ENCODE peak calls at places on chromosomes 13 and 19, in six cellular contexts. L is H9, A is neuronal stem cell, G is IMR-90, E is mesenchymal stem cell, Y is H1. N is an unnamed sample.

GRCh38 chr13:68369739-68370138 is 1139.6 kb upstream of the PCDH9 start:
- DNase-seq in E (peak), A (no peak), G (no peak), L (no peak), Y (no peak), N (no peak)

GRCh38 chr19:33005440-33005839 is 33.4 kb downstream of the FAAP24 start:
- DNase-seq in E (no peak), A (no peak), L (no peak), G (no peak), Y (no peak), N (peak)

GRCh38 chr13:33644607-33645543 is 173.1 kb upstream of the RFC3 start:
- DNase-seq in L (no peak), E (no peak), Y (no peak), G (peak), A (no peak), N (no peak)

GRCh38 chr19:1991516-1991915 is 24.0 kb downstream of the BTBD2 start:
- DNase-seq in E (no peak), G (no peak), L (no peak), Y (no peak), A (no peak), N (no peak)

GRCh38 chr19:32450217-32450616 is 44.6 kb downstream of the DPY19L3 start:
- DNase-seq in Y (no peak), E (peak), G (peak), L (no peak), A (no peak), N (no peak)

GRCh38 chr13:79435549-79435948 is 29.5 kb upstream of the RBM26 start:
- DNase-seq in G (peak), Y (no peak), E (peak), L (no peak), A (no peak), N (peak)

GRCh38 chr13:109272595-109273325 is 513.6 kb downstream of the IRS2 start:
- DNase-seq in Y (no peak), E (peak), G (peak), L (no peak), A (no peak), N (peak)

GRCh38 chr13:111469916-111470506 is 149.6 kb downstream of the TEX29 start:
- DNase-seq in E (no peak), Y (no peak), G (no peak), L (no peak), A (no peak), N (no peak)

GRCh38 chr19:42250666-42251531 is 4.0 kb downstream of the ERF start:
- DNase-seq in Y (no peak), G (peak), A (no peak), L (no peak), E (peak), N (no peak)

GRCh38 chr19:9650345-9650744 is 24.6 kb downstream of the ZNF562 start:
- DNase-seq in G (no peak), A (no peak), Y (no peak), E (no peak), L (no peak), N (no peak)

GRCh38 chr19:1383311-1384084 is at the start of gene NDUFS7:
- DNase-seq in G (peak), E (peak), A (peak), Y (peak), L (peak), N (peak)

GRCh38 chr19:48926909-48927308 is 6.6 kb upstream of the DHDH start:
- DNase-seq in E (peak), A (no peak), L (no peak), Y (no peak), G (peak), N (no peak)

GRCh38 chr19:3293560-3293959 is 69.1 kb downstream of the CELF5 start:
- DNase-seq in Y (no peak), A (no peak), L (no peak), G (no peak), E (no peak), N (no peak)

GRCh38 chr13:52195052-52195837 is 35.8 kb upstream of the NEK3 start:
- DNase-seq in Y (peak), E (peak), G (peak), A (no peak), L (peak), N (peak)

GRCh38 chr13:73036566-73036965 is 22.2 kb upstream of the KLF5 start:
- DNase-seq in E (no peak), A (no peak), L (no peak), Y (no peak), G (no peak), N (no peak)

GRCh38 chr13:73038064-73038463 is 20.7 kb upstream of the KLF5 start:
- DNase-seq in E (no peak), L (no peak), A (no peak), Y (no peak), G (no peak), N (no peak)

GRCh38 chr13:73034901-73035300 is 23.9 kb upstream of the KLF5 start:
- DNase-seq in G (no peak), L (no peak), A (no peak), E (no peak), Y (no peak), N (peak)

GRCh38 chr13:73039201-73040108 is 19.4 kb upstream of the KLF5 start:
- DNase-seq in A (no peak), G (no peak), E (no peak), Y (peak), L (no peak), N (peak)

GRCh38 chr13:73035660-73036059 is 23.1 kb upstream of the KLF5 start:
- DNase-seq in Y (no peak), A (no peak), G (no peak), E (no peak), L (no peak), N (peak)
- H4K91ac ChIP-seq in Y (no peak), A (no peak), G (no peak), E (no peak), L (no peak), N (no peak)

GRCh38 chr19:38784224-38784623 is 4.8 kb upstream of the LGALS7B start:
- DNase-seq in E (peak), Y (no peak), A (no peak), L (no peak), G (peak), N (peak)

GRCh38 chr19:38780443-38780842 is 7.1 kb upstream of the LGALS7 start:
- DNase-seq in L (no peak), A (no peak), E (no peak), G (no peak), Y (no peak), N (no peak)

GRCh38 chr19:38778733-38779132 is 5.4 kb upstream of the LGALS7 start:
- DNase-seq in G (no peak), A (no peak), L (no peak), Y (no peak), E (no peak), N (no peak)

GRCh38 chr19:38785187-38785699 is 3.8 kb upstream of the LGALS7B start:
- DNase-seq in L (no peak), A (no peak), G (no peak), Y (no peak), E (no peak), N (no peak)

GRCh38 chr19:38781058-38781457 is 7.7 kb upstream of the LGALS7 start:
- DNase-seq in Y (no peak), E (no peak), G (no peak), L (no peak), A (no peak), N (no peak)
- H4K91ac ChIP-seq in Y (no peak), E (no peak), G (no peak), L (no peak), A (no peak), N (no peak)

DNA sequence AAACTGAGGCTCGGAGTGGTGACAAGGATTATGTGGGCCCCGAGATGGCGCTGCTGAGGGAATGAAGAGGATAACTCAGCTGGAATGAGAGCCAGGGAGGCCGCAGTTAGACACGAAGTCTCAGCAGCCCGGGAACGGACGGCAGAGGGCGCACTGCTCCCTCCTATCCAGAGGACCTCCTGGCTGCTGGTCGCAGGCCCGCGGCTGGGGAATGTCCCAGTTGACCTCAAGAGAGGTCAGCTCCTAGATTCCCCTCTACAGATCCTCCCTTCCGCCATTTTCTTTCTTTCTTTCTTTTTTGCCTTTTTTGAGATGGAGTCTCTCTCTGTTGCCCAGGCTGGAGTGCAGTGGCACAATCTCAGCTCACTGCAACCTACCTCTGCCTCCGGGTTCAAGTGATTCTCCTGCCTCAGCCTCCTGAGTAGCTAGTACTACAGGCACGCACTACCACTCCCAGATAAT is 24.1 kb upstream of the ASPDH start:
- DNase-seq in L (peak), Y (peak), G (peak), A (peak), E (peak), N (peak)
- H4K91ac ChIP-seq in L (no peak), Y (no peak), G (no peak), A (no peak), E (no peak), N (no peak)

GRCh38 chr13:87131611-87132010 is 539.6 kb upstream of the SLITRK5 start:
- DNase-seq in G (no peak), E (peak), Y (no peak), A (peak), L (no peak), N (no peak)
- H4K91ac ChIP-seq in G (no peak), E (no peak), Y (no peak), A (no peak), L (no peak), N (no peak)

GRCh38 chr13:38965281-38965680 is 25.4 kb downstream of the STOML3 start:
- DNase-seq in G (no peak), Y (no peak), A (no peak), L (no peak), E (no peak), N (no peak)

GRCh38 chr13:38969187-38969586 is 21.4 kb downstream of the STOML3 start:
- DNase-seq in Y (no peak), G (no peak), L (no peak), A (no peak), E (no peak), N (no peak)

GRCh38 chr13:38970380-38971051 is 20.1 kb downstream of the STOML3 start:
- DNase-seq in Y (no peak), G (no peak), E (no peak), A (no peak), L (no peak), N (peak)

GRCh38 chr13:38967446-38967845 is 23.2 kb downstream of the STOML3 start:
- DNase-seq in L (no peak), G (no peak), Y (no peak), E (no peak), A (no peak), N (no peak)
- H4K91ac ChIP-seq in L (no peak), G (no peak), Y (no peak), E (no peak), A (no peak), N (no peak)